ENCODE peak calls at places on chromosomes 1 and 21, in nine cellular contexts. R is HCT116, O is H1, J is fibroblast of lung, L is MM.1S, I is HepG2, F is neural progenitor cell, C is PC-3, Y is A673. B is an unnamed sample.

GRCh38 chr1:112673589-112674439 is 645 bp upstream of the MOV10 start:
- DNase-seq in R (peak; percentile 24), O (no peak), J (peak; percentile 79), L (peak; percentile 31), I (peak; percentile 52), F (peak; percentile 24), C (peak; percentile 66), Y (peak; percentile 38), B (peak; percentile 53)

GRCh38 chr1:27538793-27539192 is 48.8 kb upstream of the WASF2 start:
- DNase-seq in R (no peak), O (no peak), J (peak; percentile 56), L (no peak), I (no peak), F (no peak), C (peak; percentile 92), Y (no peak), B (peak; percentile 76)

GRCh38 chr1:154730251-154730650 is 122.3 kb upstream of the ADAR start:
- DNase-seq in R (no peak), O (no peak), J (no peak), L (no peak), I (no peak), F (no peak), C (peak; percentile 86), Y (peak; percentile 42), B (peak; percentile 62)

GRCh38 chr1:39183503-39184353 is 20.8 kb upstream of the MACF1 start:
- DNase-seq in R (peak; percentile 96), O (no peak), J (peak; percentile 50), L (peak; percentile 85), I (peak; percentile 90), F (no peak), C (peak; percentile 98), Y (peak; percentile 94), B (peak; percentile 78)

GRCh38 chr1:165635329-165635728 is 4.3 kb downstream of the MGST3 start:
- DNase-seq in R (no peak), O (no peak), J (no peak), L (no peak), I (no peak), F (no peak), C (no peak), Y (no peak), B (no peak)

GRCh38 chr1:6784560-6785317 is 515 bp upstream of the CAMTA1 start:
- DNase-seq in R (peak; percentile 100), O (peak; percentile 100), J (peak; percentile 100), L (peak; percentile 100), I (peak; percentile 100), F (peak; percentile 100), C (peak; percentile 100), Y (peak; percentile 100), B (peak; percentile 100)

GRCh38 chr21:16773206-16773605 is 739.6 kb upstream of the CXADR start:
- DNase-seq in R (no peak), O (no peak), J (peak; percentile 39), L (no peak), I (no peak), F (no peak), C (no peak), Y (no peak), B (peak; percentile 35)

GRCh38 chr1:202616355-202616910 is 93.8 kb downstream of the SYT2 start:
- DNase-seq in R (no peak), O (no peak), J (no peak), L (no peak), I (no peak), F (no peak), C (no peak), Y (no peak), B (no peak)

GRCh38 chr1:94537254-94537653 is 4.3 kb downstream of the F3 start:
- DNase-seq in R (no peak), O (no peak), J (no peak), L (no peak), I (no peak), F (no peak), C (no peak), Y (no peak), B (no peak)

GRCh38 chr1:94540440-94541174 is 952 bp downstream of the F3 start:
- DNase-seq in R (no peak), O (no peak), J (no peak), L (no peak), I (no peak), F (no peak), C (no peak), Y (no peak), B (no peak)

GRCh38 chr1:94535879-94536278 is 5.7 kb downstream of the F3 start:
- DNase-seq in R (no peak), O (no peak), J (no peak), L (no peak), I (no peak), F (no peak), C (no peak), Y (no peak), B (peak; percentile 44)

GRCh38 chr1:94539496-94539895 is 2.1 kb downstream of the F3 start:
- DNase-seq in R (no peak), O (no peak), J (no peak), L (no peak), I (no peak), F (no peak), C (peak; percentile 86), Y (peak; percentile 12), B (peak; percentile 55)

GRCh38 chr1:94538243-94538827 is 3.2 kb downstream of the F3 start:
- DNase-seq in R (no peak), O (no peak), J (no peak), L (no peak), I (no peak), F (peak; percentile 52), C (no peak), Y (no peak), B (peak; percentile 27)
- H3K27ac ChIP-seq in R (no peak overlapping the region), O (no peak overlapping the region), J (peak overlapping the region; percentile 49), L (no peak overlapping the region), I (no peak overlapping the region), F (no peak overlapping the region), C (no peak overlapping the region), Y (no peak overlapping the region), B (no peak overlapping the region)

GRCh38 chr1:110134050-110134595 is 16.2 kb upstream of the SLC6A17 start:
- DNase-seq in R (no peak), O (no peak), J (no peak), L (no peak), I (no peak), F (no peak), C (no peak), Y (no peak), B (no peak)

GRCh38 chr1:110133436-110133835 is 16.9 kb upstream of the SLC6A17 start:
- DNase-seq in R (no peak), O (no peak), J (no peak), L (no peak), I (no peak), F (no peak), C (no peak), Y (no peak), B (no peak)

GRCh38 chr1:110130989-110131388 is 18.7 kb downstream of the UBL4B start:
- DNase-seq in R (no peak), O (no peak), J (no peak), L (no peak), I (no peak), F (peak; percentile 20), C (no peak), Y (no peak), B (no peak)

GRCh38 chr1:110132682-110133081 is 17.6 kb upstream of the SLC6A17 start:
- DNase-seq in R (no peak), O (no peak), J (no peak), L (no peak), I (no peak), F (no peak), C (no peak), Y (no peak), B (no peak)

GRCh38 chr1:110130113-110130591 is 17.9 kb downstream of the UBL4B start:
- DNase-seq in R (no peak), O (no peak), J (no peak), L (no peak), I (peak; percentile 12), F (peak; percentile 41), C (no peak), Y (no peak), B (no peak)
- TF ChIP-seq EZH2 in R (no peak), O (no peak), J (peak; percentile 59), L (no peak), I (no peak), F (no peak), C (no peak), Y (no peak), B (no peak)

GRCh38 chr1:62228139-62228882 is 33.7 kb downstream of the L1TD1 start:
- DNase-seq in R (no peak), O (no peak), J (no peak), L (no peak), I (no peak), F (no peak), C (no peak), Y (no peak), B (no peak)

GRCh38 chr1:62227496-62227895 is 32.8 kb downstream of the L1TD1 start:
- DNase-seq in R (no peak), O (no peak), J (no peak), L (no peak), I (no peak), F (no peak), C (no peak), Y (no peak), B (no peak)

GRCh38 chr1:62229932-62230331 is 35.3 kb downstream of the L1TD1 start:
- DNase-seq in R (no peak), O (no peak), J (no peak), L (no peak), I (no peak), F (no peak), C (no peak), Y (no peak), B (no peak)

GRCh38 chr1:62229468-62229867 is 34.8 kb downstream of the L1TD1 start:
- DNase-seq in R (no peak), O (no peak), J (no peak), L (no peak), I (peak; percentile 56), F (no peak), C (no peak), Y (no peak), B (no peak)

DNA sequence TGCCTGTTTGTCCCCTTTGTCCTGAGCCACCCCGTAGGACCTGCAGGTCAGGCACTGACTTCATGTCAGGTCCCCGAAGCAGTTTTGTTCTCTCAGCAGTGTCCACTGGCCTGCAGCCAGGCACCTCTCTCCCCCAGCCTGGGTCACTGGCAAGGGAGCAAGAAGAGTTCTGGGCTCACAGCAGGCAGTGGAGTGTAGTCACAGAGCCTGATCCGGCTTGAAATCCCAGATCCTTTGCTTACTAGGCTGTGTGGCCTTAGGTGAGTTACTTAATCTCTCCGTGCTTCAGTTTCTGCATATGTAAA is 34.2 kb downstream of the L1TD1 start:
- DNase-seq in R (no peak), O (no peak), J (no peak), L (no peak), I (no peak), F (no peak), C (no peak), Y (no peak), B (no peak)
- H3K27ac ChIP-seq in R (no peak overlapping the region), O (no peak overlapping the region), J (no peak overlapping the region), L (no peak overlapping the region), I (no peak overlapping the region), F (no peak overlapping the region), C (no peak overlapping the region), Y (no peak overlapping the region), B (no peak overlapping the region)

GRCh38 chr1:85047472-85048295 is 616 bp downstream of the MCOLN3 start:
- DNase-seq in R (no peak), O (no peak), J (no peak), L (no peak), I (no peak), F (peak; percentile 63), C (no peak), Y (no peak), B (no peak)
- TF ChIP-seq EZH2 in R (no peak), O (peak; percentile 52), J (peak; percentile 85), L (no peak), I (peak; percentile 44), F (peak; percentile 69), C (no peak), Y (no peak), B (peak; percentile 25)

GRCh38 chr1:36284517-36284916 is 21.7 kb upstream of the SH3D21 start:
- DNase-seq in R (no peak), O (no peak), J (no peak), L (no peak), I (no peak), F (no peak), C (no peak), Y (no peak), B (no peak)
- H3K27ac ChIP-seq in R (peak overlapping the region; percentile 22), O (no peak overlapping the region), J (no peak overlapping the region), L (no peak overlapping the region), I (no peak overlapping the region), F (peak overlapping the region; percentile 51), C (no peak overlapping the region), Y (peak overlapping the region; percentile 13), B (no peak overlapping the region)